ENCODE peak calls at places on chromosome 11, in ten cellular contexts. J, N, G, F, Q, M, R, S, D and H are unnamed samples.
A peak's percentile ranks its signal among the peaks of the same experiment; 100 is the strongest.

GRCh38 chr11:134049303-134049702 is 19.6 kb upstream of the JAM3 start:
- DNase-seq in J (no peak), N (peak; percentile 7), G (no peak), F (peak; percentile 52), Q (peak; percentile 2), M (no peak), R (no peak), S (no peak), D (no peak), H (no peak)

GRCh38 chr11:86954288-86955110 is 696 bp downstream of the FZD4 start:
- DNase-seq in J (peak; percentile 35), N (no peak), G (peak; percentile 16), F (peak; percentile 59), Q (no peak), M (no peak), R (no peak), S (no peak), D (no peak), H (peak; percentile 12)

GRCh38 chr11:44246726-44247125 is 63.2 kb downstream of the ALX4 start:
- DNase-seq in J (no peak), N (no peak), G (no peak), F (no peak), Q (no peak), M (peak; percentile 72), R (no peak), S (peak; percentile 38), D (no peak), H (peak; percentile 23)

GRCh38 chr11:44279483-44279882 is 30.5 kb downstream of the ALX4 start:
- DNase-seq in J (no peak), N (no peak), G (no peak), F (no peak), Q (no peak), M (no peak), R (no peak), S (no peak), D (no peak), H (no peak)

GRCh38 chr11:17612221-17613188 is 65.4 kb downstream of the OTOG start:
- DNase-seq in J (no peak), N (no peak), G (no peak), F (no peak), Q (no peak), M (no peak), R (no peak), S (no peak), D (no peak), H (no peak)

GRCh38 chr11:692824-693414 is 2.1 kb downstream of the DEAF1 start:
- DNase-seq in J (no peak), N (no peak), G (no peak), F (no peak), Q (no peak), M (no peak), R (no peak), S (no peak), D (no peak), H (peak; percentile 59)

GRCh38 chr11:45751430-45751829 is 53.5 kb upstream of the SLC35C1 start:
- DNase-seq in J (no peak), N (no peak), G (no peak), F (peak; percentile 59), Q (no peak), M (no peak), R (no peak), S (no peak), D (no peak), H (no peak)

GRCh38 chr11:7905961-7906429 is 25.1 kb downstream of the OR10A6 start:
- DNase-seq in J (no peak), N (no peak), G (no peak), F (no peak), Q (no peak), M (no peak), R (no peak), S (no peak), D (no peak), H (peak; percentile 80)

GRCh38 chr11:8256271-8257002 is 7.2 kb downstream of the LMO1 start:
- DNase-seq in J (no peak), N (no peak), G (no peak), F (no peak), Q (no peak), M (no peak), R (no peak), S (no peak), D (no peak), H (no peak)